ENCODE peak calls at places on chromosomes 2 and 18, in eight cellular contexts. One of them, this sample, is unnamed.

GRCh38 chr2:54512663-54513363 is 56.7 kb downstream of the SPTBN1 start:
- DNase-seq in NCI-H1092 treated with DMSO at 0.1 percent for 48 hours: no peak
- DNase-seq in activated CD4-positive, alpha-beta T cell treated with anti-CD3 and anti-CD28 coated beads, Interleukin-2, amount 50 U/mL, for 1 hour: no peak
- DNase-seq in astrocyte of the spinal cord: no peak
- DNase-seq in stimulated activated CD4-positive, alpha-beta T cell treated with anti-CD3 and anti-CD28 coated beads, Interleukin-1b, Interleukin-23, amount 100 ng/mL, for 4 hours: no peak
- DNase-seq in D341Med: no peak
- DNase-seq in endothelial cell: no peak
- DNase-seq in amniotic stem cell: no peak
- DNase-seq in this sample: no peak

GRCh38 chr2:6772366-6772710 is 93.4 kb downstream of the CMPK2 start:
- DNase-seq in NCI-H1092 treated with DMSO at 0.1 percent for 48 hours: no peak
- DNase-seq in activated CD4-positive, alpha-beta T cell treated with anti-CD3 and anti-CD28 coated beads, Interleukin-2, amount 50 U/mL, for 1 hour: no peak
- DNase-seq in astrocyte of the spinal cord: peak
- DNase-seq in stimulated activated CD4-positive, alpha-beta T cell treated with anti-CD3 and anti-CD28 coated beads, Interleukin-1b, Interleukin-23, amount 100 ng/mL, for 4 hours: no peak
- DNase-seq in D341Med: no peak
- DNase-seq in endothelial cell: no peak
- DNase-seq in amniotic stem cell: no peak
- DNase-seq in this sample: no peak

GRCh38 chr2:70124983-70125480 is 37.8 kb downstream of the PCBP1 start:
- DNase-seq in NCI-H1092 treated with DMSO at 0.1 percent for 48 hours: peak
- DNase-seq in activated CD4-positive, alpha-beta T cell treated with anti-CD3 and anti-CD28 coated beads, Interleukin-2, amount 50 U/mL, for 1 hour: peak
- DNase-seq in astrocyte of the spinal cord: peak
- DNase-seq in stimulated activated CD4-positive, alpha-beta T cell treated with anti-CD3 and anti-CD28 coated beads, Interleukin-1b, Interleukin-23, amount 100 ng/mL, for 4 hours: peak
- DNase-seq in D341Med: no peak
- DNase-seq in endothelial cell: peak
- DNase-seq in amniotic stem cell: no peak
- DNase-seq in this sample: no peak

GRCh38 chr2:192773044-192773443 is 578.3 kb upstream of the TMEFF2 start:
- DNase-seq in NCI-H1092 treated with DMSO at 0.1 percent for 48 hours: no peak
- DNase-seq in activated CD4-positive, alpha-beta T cell treated with anti-CD3 and anti-CD28 coated beads, Interleukin-2, amount 50 U/mL, for 1 hour: no peak
- DNase-seq in astrocyte of the spinal cord: no peak
- DNase-seq in stimulated activated CD4-positive, alpha-beta T cell treated with anti-CD3 and anti-CD28 coated beads, Interleukin-1b, Interleukin-23, amount 100 ng/mL, for 4 hours: no peak
- DNase-seq in D341Med: no peak
- DNase-seq in endothelial cell: no peak
- DNase-seq in amniotic stem cell: no peak
- DNase-seq in this sample: no peak

GRCh38 chr2:237546876-237547395 is 19.4 kb upstream of the PRLH start:
- DNase-seq in NCI-H1092 treated with DMSO at 0.1 percent for 48 hours: no peak
- DNase-seq in activated CD4-positive, alpha-beta T cell treated with anti-CD3 and anti-CD28 coated beads, Interleukin-2, amount 50 U/mL, for 1 hour: no peak
- DNase-seq in astrocyte of the spinal cord: no peak
- DNase-seq in stimulated activated CD4-positive, alpha-beta T cell treated with anti-CD3 and anti-CD28 coated beads, Interleukin-1b, Interleukin-23, amount 100 ng/mL, for 4 hours: no peak
- DNase-seq in D341Med: no peak
- DNase-seq in endothelial cell: no peak
- DNase-seq in amniotic stem cell: no peak
- DNase-seq in this sample: no peak

GRCh38 chr2:127422631-127423475 is 4.6 kb downstream of the PROC start:
- DNase-seq in NCI-H1092 treated with DMSO at 0.1 percent for 48 hours: peak
- DNase-seq in activated CD4-positive, alpha-beta T cell treated with anti-CD3 and anti-CD28 coated beads, Interleukin-2, amount 50 U/mL, for 1 hour: no peak
- DNase-seq in astrocyte of the spinal cord: no peak
- DNase-seq in stimulated activated CD4-positive, alpha-beta T cell treated with anti-CD3 and anti-CD28 coated beads, Interleukin-1b, Interleukin-23, amount 100 ng/mL, for 4 hours: no peak
- DNase-seq in D341Med: peak
- DNase-seq in endothelial cell: no peak
- DNase-seq in amniotic stem cell: no peak
- DNase-seq in this sample: peak

GRCh38 chr18:70491734-70492348 is 203.0 kb downstream of the SOCS6 start:
- DNase-seq in NCI-H1092 treated with DMSO at 0.1 percent for 48 hours: peak
- DNase-seq in activated CD4-positive, alpha-beta T cell treated with anti-CD3 and anti-CD28 coated beads, Interleukin-2, amount 50 U/mL, for 1 hour: peak
- DNase-seq in astrocyte of the spinal cord: peak
- DNase-seq in stimulated activated CD4-positive, alpha-beta T cell treated with anti-CD3 and anti-CD28 coated beads, Interleukin-1b, Interleukin-23, amount 100 ng/mL, for 4 hours: peak
- DNase-seq in D341Med: peak
- DNase-seq in endothelial cell: peak
- DNase-seq in amniotic stem cell: no peak
- DNase-seq in this sample: peak

GRCh38 chr2:181915096-181915495 is 23.6 kb downstream of the ITPRID2 start:
- DNase-seq in NCI-H1092 treated with DMSO at 0.1 percent for 48 hours: no peak
- DNase-seq in activated CD4-positive, alpha-beta T cell treated with anti-CD3 and anti-CD28 coated beads, Interleukin-2, amount 50 U/mL, for 1 hour: no peak
- DNase-seq in astrocyte of the spinal cord: no peak
- DNase-seq in stimulated activated CD4-positive, alpha-beta T cell treated with anti-CD3 and anti-CD28 coated beads, Interleukin-1b, Interleukin-23, amount 100 ng/mL, for 4 hours: no peak
- DNase-seq in D341Med: no peak
- DNase-seq in endothelial cell: no peak
- DNase-seq in amniotic stem cell: no peak
- DNase-seq in this sample: no peak

GRCh38 chr18:8816805-8817204 is 111.4 kb downstream of the MTCL1 start:
- DNase-seq in NCI-H1092 treated with DMSO at 0.1 percent for 48 hours: no peak
- DNase-seq in activated CD4-positive, alpha-beta T cell treated with anti-CD3 and anti-CD28 coated beads, Interleukin-2, amount 50 U/mL, for 1 hour: no peak
- DNase-seq in astrocyte of the spinal cord: peak
- DNase-seq in stimulated activated CD4-positive, alpha-beta T cell treated with anti-CD3 and anti-CD28 coated beads, Interleukin-1b, Interleukin-23, amount 100 ng/mL, for 4 hours: no peak
- DNase-seq in D341Med: no peak
- DNase-seq in endothelial cell: no peak
- DNase-seq in amniotic stem cell: peak
- DNase-seq in this sample: no peak

GRCh38 chr2:56001992-56002391 is 78.4 kb upstream of the EFEMP1 start:
- DNase-seq in NCI-H1092 treated with DMSO at 0.1 percent for 48 hours: no peak
- DNase-seq in activated CD4-positive, alpha-beta T cell treated with anti-CD3 and anti-CD28 coated beads, Interleukin-2, amount 50 U/mL, for 1 hour: no peak
- DNase-seq in astrocyte of the spinal cord: no peak
- DNase-seq in stimulated activated CD4-positive, alpha-beta T cell treated with anti-CD3 and anti-CD28 coated beads, Interleukin-1b, Interleukin-23, amount 100 ng/mL, for 4 hours: no peak
- DNase-seq in D341Med: no peak
- DNase-seq in endothelial cell: no peak
- DNase-seq in amniotic stem cell: no peak
- DNase-seq in this sample: no peak

GRCh38 chr2:133948610-133949290 is 305.1 kb upstream of the MGAT5 start:
- DNase-seq in NCI-H1092 treated with DMSO at 0.1 percent for 48 hours: no peak
- DNase-seq in activated CD4-positive, alpha-beta T cell treated with anti-CD3 and anti-CD28 coated beads, Interleukin-2, amount 50 U/mL, for 1 hour: no peak
- DNase-seq in astrocyte of the spinal cord: no peak
- DNase-seq in stimulated activated CD4-positive, alpha-beta T cell treated with anti-CD3 and anti-CD28 coated beads, Interleukin-1b, Interleukin-23, amount 100 ng/mL, for 4 hours: no peak
- DNase-seq in D341Med: no peak
- DNase-seq in endothelial cell: no peak
- DNase-seq in amniotic stem cell: no peak
- DNase-seq in this sample: no peak

GRCh38 chr2:176582990-176583481 is 313.8 kb downstream of the MTX2 start:
- DNase-seq in NCI-H1092 treated with DMSO at 0.1 percent for 48 hours: no peak
- DNase-seq in activated CD4-positive, alpha-beta T cell treated with anti-CD3 and anti-CD28 coated beads, Interleukin-2, amount 50 U/mL, for 1 hour: no peak
- DNase-seq in astrocyte of the spinal cord: peak
- DNase-seq in stimulated activated CD4-positive, alpha-beta T cell treated with anti-CD3 and anti-CD28 coated beads, Interleukin-1b, Interleukin-23, amount 100 ng/mL, for 4 hours: no peak
- DNase-seq in D341Med: no peak
- DNase-seq in endothelial cell: no peak
- DNase-seq in amniotic stem cell: peak
- DNase-seq in this sample: no peak

GRCh38 chr2:215748446-215748845 is 264.9 kb downstream of the MREG start:
- DNase-seq in NCI-H1092 treated with DMSO at 0.1 percent for 48 hours: no peak
- DNase-seq in activated CD4-positive, alpha-beta T cell treated with anti-CD3 and anti-CD28 coated beads, Interleukin-2, amount 50 U/mL, for 1 hour: no peak
- DNase-seq in astrocyte of the spinal cord: no peak
- DNase-seq in stimulated activated CD4-positive, alpha-beta T cell treated with anti-CD3 and anti-CD28 coated beads, Interleukin-1b, Interleukin-23, amount 100 ng/mL, for 4 hours: no peak
- DNase-seq in D341Med: no peak
- DNase-seq in endothelial cell: no peak
- DNase-seq in amniotic stem cell: no peak
- DNase-seq in this sample: no peak

GRCh38 chr2:6813573-6813972 is 52.1 kb downstream of the CMPK2 start:
- DNase-seq in NCI-H1092 treated with DMSO at 0.1 percent for 48 hours: no peak
- DNase-seq in activated CD4-positive, alpha-beta T cell treated with anti-CD3 and anti-CD28 coated beads, Interleukin-2, amount 50 U/mL, for 1 hour: no peak
- DNase-seq in astrocyte of the spinal cord: no peak
- DNase-seq in stimulated activated CD4-positive, alpha-beta T cell treated with anti-CD3 and anti-CD28 coated beads, Interleukin-1b, Interleukin-23, amount 100 ng/mL, for 4 hours: no peak
- DNase-seq in D341Med: no peak
- DNase-seq in endothelial cell: no peak
- DNase-seq in amniotic stem cell: no peak
- DNase-seq in this sample: no peak

GRCh38 chr18:11071300-11071699 is 78.1 kb downstream of the PIEZO2 start:
- DNase-seq in NCI-H1092 treated with DMSO at 0.1 percent for 48 hours: no peak
- DNase-seq in activated CD4-positive, alpha-beta T cell treated with anti-CD3 and anti-CD28 coated beads, Interleukin-2, amount 50 U/mL, for 1 hour: no peak
- DNase-seq in astrocyte of the spinal cord: no peak
- DNase-seq in stimulated activated CD4-positive, alpha-beta T cell treated with anti-CD3 and anti-CD28 coated beads, Interleukin-1b, Interleukin-23, amount 100 ng/mL, for 4 hours: no peak
- DNase-seq in D341Med: no peak
- DNase-seq in endothelial cell: no peak
- DNase-seq in amniotic stem cell: no peak
- DNase-seq in this sample: no peak

GRCh38 chr2:163182764-163183354 is 344.3 kb upstream of the KCNH7 start:
- DNase-seq in NCI-H1092 treated with DMSO at 0.1 percent for 48 hours: peak
- DNase-seq in activated CD4-positive, alpha-beta T cell treated with anti-CD3 and anti-CD28 coated beads, Interleukin-2, amount 50 U/mL, for 1 hour: no peak
- DNase-seq in astrocyte of the spinal cord: peak
- DNase-seq in stimulated activated CD4-positive, alpha-beta T cell treated with anti-CD3 and anti-CD28 coated beads, Interleukin-1b, Interleukin-23, amount 100 ng/mL, for 4 hours: no peak
- DNase-seq in D341Med: no peak
- DNase-seq in endothelial cell: no peak
- DNase-seq in amniotic stem cell: no peak
- DNase-seq in this sample: no peak

GRCh38 chr2:15412779-15413178 is 148.4 kb downstream of the NBAS start:
- DNase-seq in NCI-H1092 treated with DMSO at 0.1 percent for 48 hours: no peak
- DNase-seq in activated CD4-positive, alpha-beta T cell treated with anti-CD3 and anti-CD28 coated beads, Interleukin-2, amount 50 U/mL, for 1 hour: no peak
- DNase-seq in astrocyte of the spinal cord: no peak
- DNase-seq in stimulated activated CD4-positive, alpha-beta T cell treated with anti-CD3 and anti-CD28 coated beads, Interleukin-1b, Interleukin-23, amount 100 ng/mL, for 4 hours: no peak
- DNase-seq in D341Med: no peak
- DNase-seq in endothelial cell: no peak
- DNase-seq in amniotic stem cell: no peak
- DNase-seq in this sample: no peak

GRCh38 chr2:112493858-112494648 is 12.1 kb downstream of the TTL start:
- DNase-seq in NCI-H1092 treated with DMSO at 0.1 percent for 48 hours: no peak
- DNase-seq in activated CD4-positive, alpha-beta T cell treated with anti-CD3 and anti-CD28 coated beads, Interleukin-2, amount 50 U/mL, for 1 hour: no peak
- DNase-seq in astrocyte of the spinal cord: peak
- DNase-seq in stimulated activated CD4-positive, alpha-beta T cell treated with anti-CD3 and anti-CD28 coated beads, Interleukin-1b, Interleukin-23, amount 100 ng/mL, for 4 hours: no peak
- DNase-seq in D341Med: peak
- DNase-seq in endothelial cell: no peak
- DNase-seq in amniotic stem cell: no peak
- DNase-seq in this sample: no peak

GRCh38 chr2:26874514-26874913 is 26.6 kb downstream of the DPYSL5 start:
- DNase-seq in NCI-H1092 treated with DMSO at 0.1 percent for 48 hours: no peak
- DNase-seq in activated CD4-positive, alpha-beta T cell treated with anti-CD3 and anti-CD28 coated beads, Interleukin-2, amount 50 U/mL, for 1 hour: no peak
- DNase-seq in astrocyte of the spinal cord: no peak
- DNase-seq in stimulated activated CD4-positive, alpha-beta T cell treated with anti-CD3 and anti-CD28 coated beads, Interleukin-1b, Interleukin-23, amount 100 ng/mL, for 4 hours: no peak
- DNase-seq in D341Med: no peak
- DNase-seq in endothelial cell: no peak
- DNase-seq in amniotic stem cell: no peak
- DNase-seq in this sample: no peak

GRCh38 chr18:78411539-78411938 is 568.1 kb upstream of the SALL3 start:
- DNase-seq in NCI-H1092 treated with DMSO at 0.1 percent for 48 hours: no peak
- DNase-seq in activated CD4-positive, alpha-beta T cell treated with anti-CD3 and anti-CD28 coated beads, Interleukin-2, amount 50 U/mL, for 1 hour: no peak
- DNase-seq in astrocyte of the spinal cord: no peak
- DNase-seq in stimulated activated CD4-positive, alpha-beta T cell treated with anti-CD3 and anti-CD28 coated beads, Interleukin-1b, Interleukin-23, amount 100 ng/mL, for 4 hours: no peak
- DNase-seq in D341Med: no peak
- DNase-seq in endothelial cell: no peak
- DNase-seq in amniotic stem cell: no peak
- DNase-seq in this sample: no peak

GRCh38 chr2:66874411-66874810 is 439.5 kb downstream of the MEIS1 start:
- DNase-seq in NCI-H1092 treated with DMSO at 0.1 percent for 48 hours: no peak
- DNase-seq in activated CD4-positive, alpha-beta T cell treated with anti-CD3 and anti-CD28 coated beads, Interleukin-2, amount 50 U/mL, for 1 hour: no peak
- DNase-seq in astrocyte of the spinal cord: peak
- DNase-seq in stimulated activated CD4-positive, alpha-beta T cell treated with anti-CD3 and anti-CD28 coated beads, Interleukin-1b, Interleukin-23, amount 100 ng/mL, for 4 hours: no peak
- DNase-seq in D341Med: no peak
- DNase-seq in endothelial cell: no peak
- DNase-seq in amniotic stem cell: no peak
- DNase-seq in this sample: no peak

GRCh38 chr18:5395860-5396448 is 100.4 kb upstream of the ZBTB14 start:
- DNase-seq in NCI-H1092 treated with DMSO at 0.1 percent for 48 hours: no peak
- DNase-seq in activated CD4-positive, alpha-beta T cell treated with anti-CD3 and anti-CD28 coated beads, Interleukin-2, amount 50 U/mL, for 1 hour: no peak
- DNase-seq in astrocyte of the spinal cord: no peak
- DNase-seq in stimulated activated CD4-positive, alpha-beta T cell treated with anti-CD3 and anti-CD28 coated beads, Interleukin-1b, Interleukin-23, amount 100 ng/mL, for 4 hours: no peak
- DNase-seq in D341Med: no peak
- DNase-seq in endothelial cell: no peak
- DNase-seq in amniotic stem cell: no peak
- DNase-seq in this sample: no peak

GRCh38 chr2:217958206-217958888 is 44.4 kb downstream of the TNS1 start:
- DNase-seq in NCI-H1092 treated with DMSO at 0.1 percent for 48 hours: no peak
- DNase-seq in activated CD4-positive, alpha-beta T cell treated with anti-CD3 and anti-CD28 coated beads, Interleukin-2, amount 50 U/mL, for 1 hour: no peak
- DNase-seq in astrocyte of the spinal cord: no peak
- DNase-seq in stimulated activated CD4-positive, alpha-beta T cell treated with anti-CD3 and anti-CD28 coated beads, Interleukin-1b, Interleukin-23, amount 100 ng/mL, for 4 hours: no peak
- DNase-seq in D341Med: no peak
- DNase-seq in endothelial cell: no peak
- DNase-seq in amniotic stem cell: no peak
- DNase-seq in this sample: no peak

GRCh38 chr18:25650201-25650941 is 298.4 kb upstream of the ZNF521 start:
- DNase-seq in NCI-H1092 treated with DMSO at 0.1 percent for 48 hours: no peak
- DNase-seq in activated CD4-positive, alpha-beta T cell treated with anti-CD3 and anti-CD28 coated beads, Interleukin-2, amount 50 U/mL, for 1 hour: no peak
- DNase-seq in astrocyte of the spinal cord: peak
- DNase-seq in stimulated activated CD4-positive, alpha-beta T cell treated with anti-CD3 and anti-CD28 coated beads, Interleukin-1b, Interleukin-23, amount 100 ng/mL, for 4 hours: no peak
- DNase-seq in D341Med: no peak
- DNase-seq in endothelial cell: no peak
- DNase-seq in amniotic stem cell: peak
- DNase-seq in this sample: no peak

GRCh38 chr2:133324150-133324561 is 244.1 kb downstream of the NCKAP5 start:
- DNase-seq in NCI-H1092 treated with DMSO at 0.1 percent for 48 hours: no peak
- DNase-seq in activated CD4-positive, alpha-beta T cell treated with anti-CD3 and anti-CD28 coated beads, Interleukin-2, amount 50 U/mL, for 1 hour: no peak
- DNase-seq in astrocyte of the spinal cord: peak
- DNase-seq in stimulated activated CD4-positive, alpha-beta T cell treated with anti-CD3 and anti-CD28 coated beads, Interleukin-1b, Interleukin-23, amount 100 ng/mL, for 4 hours: no peak
- DNase-seq in D341Med: no peak
- DNase-seq in endothelial cell: no peak
- DNase-seq in amniotic stem cell: no peak
- DNase-seq in this sample: no peak

GRCh38 chr2:216289470-216289869 is 82.8 kb downstream of the MARCHF4 start:
- DNase-seq in NCI-H1092 treated with DMSO at 0.1 percent for 48 hours: no peak
- DNase-seq in activated CD4-positive, alpha-beta T cell treated with anti-CD3 and anti-CD28 coated beads, Interleukin-2, amount 50 U/mL, for 1 hour: no peak
- DNase-seq in astrocyte of the spinal cord: no peak
- DNase-seq in stimulated activated CD4-positive, alpha-beta T cell treated with anti-CD3 and anti-CD28 coated beads, Interleukin-1b, Interleukin-23, amount 100 ng/mL, for 4 hours: no peak
- DNase-seq in D341Med: no peak
- DNase-seq in endothelial cell: no peak
- DNase-seq in amniotic stem cell: no peak
- DNase-seq in this sample: no peak

GRCh38 chr18:72847134-72847533 is 20.7 kb downstream of the NETO1 start:
- DNase-seq in NCI-H1092 treated with DMSO at 0.1 percent for 48 hours: no peak
- DNase-seq in activated CD4-positive, alpha-beta T cell treated with anti-CD3 and anti-CD28 coated beads, Interleukin-2, amount 50 U/mL, for 1 hour: no peak
- DNase-seq in astrocyte of the spinal cord: peak
- DNase-seq in stimulated activated CD4-positive, alpha-beta T cell treated with anti-CD3 and anti-CD28 coated beads, Interleukin-1b, Interleukin-23, amount 100 ng/mL, for 4 hours: no peak
- DNase-seq in D341Med: no peak
- DNase-seq in endothelial cell: no peak
- DNase-seq in amniotic stem cell: no peak
- DNase-seq in this sample: no peak